ENCODE peak calls at places on chromosomes 3 and 15, in six cellular contexts. P is AG04450, V is WERI-Rb-1, J is midbrain, E is HCT116, N is globus pallidus. Y is an unnamed sample.

GRCh38 chr3:96478496-96478895 is 335.9 kb upstream of the EPHA6 start:
- DNase-seq in P (no peak), V (no peak), J (no peak), E (no peak), N (no peak), Y (no peak)

GRCh38 chr3:30505866-30506517 is 100.4 kb upstream of the TGFBR2 start:
- DNase-seq in P (no peak), V (no peak), J (no peak), E (no peak), N (no peak), Y (no peak)

GRCh38 chr3:33883538-33884203 is 85.2 kb downstream of the PDCD6IP start:
- DNase-seq in P (no peak), V (peak; percentile 20), J (peak; percentile 64), E (peak; percentile 23), N (peak; percentile 26), Y (peak; percentile 14)

GRCh38 chr3:98513136-98513535 is 9.6 kb downstream of the CLDND1 start:
- DNase-seq in P (no peak), V (no peak), J (no peak), E (peak; percentile 75), N (peak; percentile 54), Y (peak; percentile 29)

GRCh38 chr3:38648659-38649499 is 608 bp downstream of the SCN5A start:
- DNase-seq in P (no peak), V (no peak), J (no peak), E (no peak), N (no peak), Y (no peak)

GRCh38 chr15:47741082-47741481 is 23.8 kb downstream of the SEMA6D start:
- DNase-seq in P (no peak), V (peak; percentile 65), J (no peak), E (no peak), N (no peak), Y (no peak)

GRCh38 chr15:38217788-38218609 is 34.6 kb upstream of the SPRED1 start:
- DNase-seq in P (no peak), V (peak; percentile 25), J (no peak), E (no peak), N (no peak), Y (peak; percentile 16)

GRCh38 chr15:100725121-100726069 is 123.0 kb downstream of the ASB7 start:
- DNase-seq in P (peak; percentile 76), V (no peak), J (no peak), E (no peak), N (no peak), Y (no peak)

GRCh38 chr3:95707268-95707667 is 1107.1 kb upstream of the EPHA6 start:
- DNase-seq in P (no peak), V (no peak), J (no peak), E (no peak), N (no peak), Y (no peak)

GRCh38 chr3:71874618-71875017 is 89.7 kb upstream of the PROK2 start:
- DNase-seq in P (no peak), V (no peak), J (no peak), E (no peak), N (no peak), Y (peak; percentile 33)

GRCh38 chr3:131903988-131904415 is 130.8 kb downstream of the CPNE4 start:
- DNase-seq in P (peak; percentile 98), V (no peak), J (no peak), E (no peak), N (no peak), Y (peak; percentile 97)

GRCh38 chr3:17759901-17760300 is 17.5 kb upstream of the TBC1D5 start:
- DNase-seq in P (no peak), V (no peak), J (no peak), E (no peak), N (peak; percentile 24), Y (no peak)

GRCh38 chr3:172106989-172107388 is 67.6 kb downstream of the FNDC3B start:
- DNase-seq in P (no peak), V (no peak), J (peak; percentile 25), E (no peak), N (peak; percentile 48), Y (no peak)

GRCh38 chr15:39267685-39268084 is 313.2 kb upstream of the THBS1 start:
- DNase-seq in P (no peak), V (no peak), J (no peak), E (no peak), N (no peak), Y (no peak)

GRCh38 chr3:133453383-133453782 is 53.5 kb downstream of the BFSP2 start:
- DNase-seq in P (no peak), V (no peak), J (no peak), E (no peak), N (no peak), Y (no peak)

GRCh38 chr15:62067448-62068044 is 769 bp downstream of the C2CD4A start:
- DNase-seq in P (no peak), V (peak; percentile 31), J (peak; percentile 11), E (no peak), N (no peak), Y (no peak)

GRCh38 chr3:190070623-190071347 is 49.9 kb downstream of the P3H2 start:
- DNase-seq in P (no peak), V (no peak), J (no peak), E (no peak), N (no peak), Y (no peak)

GRCh38 chr3:150544040-150544439 is 2.3 kb downstream of the SERP1 start:
- DNase-seq in P (no peak), V (no peak), J (no peak), E (no peak), N (no peak), Y (no peak)

GRCh38 chr15:78868366-78868765 is 4.3 kb upstream of the MORF4L1 start:
- DNase-seq in P (no peak), V (no peak), J (no peak), E (no peak), N (no peak), Y (no peak)

GRCh38 chr15:77642793-77643430 is 10.2 kb upstream of the LINGO1 start:
- DNase-seq in P (no peak), V (no peak), J (no peak), E (no peak), N (no peak), Y (no peak)

GRCh38 chr3:123388811-123389210 is 60.1 kb downstream of the ADCY5 start:
- DNase-seq in P (no peak), V (no peak), J (no peak), E (no peak), N (no peak), Y (no peak)

GRCh38 chr3:72797773-72798543 is 50.3 kb downstream of the SHQ1 start:
- DNase-seq in P (no peak), V (no peak), J (no peak), E (no peak), N (no peak), Y (no peak)

GRCh38 chr3:45007091-45007490 is 19.0 kb upstream of the CLEC3B start:
- DNase-seq in P (no peak), V (no peak), J (no peak), E (no peak), N (no peak), Y (no peak)

GRCh38 chr15:36888018-36888992 is 212.0 kb downstream of the MEIS2 start:
- DNase-seq in P (no peak), V (peak; percentile 92), J (no peak), E (no peak), N (no peak), Y (no peak)

GRCh38 chr3:171772427-171773056 is 37.7 kb downstream of the PLD1 start:
- DNase-seq in P (no peak), V (peak; percentile 65), J (peak; percentile 85), E (peak; percentile 52), N (peak; percentile 80), Y (peak; percentile 60)

GRCh38 chr3:132232231-132232792 is 84.9 kb upstream of the ACP3 start:
- DNase-seq in P (no peak), V (no peak), J (no peak), E (no peak), N (no peak), Y (no peak)

Y was measured in fibroblast of the conjunctiva.